ENCODE peak calls at places on chromosomes 1 and 21, in ten cellular contexts. I is astrocyte of the hippocampus; P is SHP77; U is thoracic aorta; K is dorsolateral prefrontal cortex; A is fibroblast of the conjunctiva; M is GOT3; C is stimulated activated CD4-positive, alpha-beta T cell treated with anti-CD3 and anti-CD28 coated beads, Interleukin-15, amount 100 ng/mL, for 24 hours; F is AG04449; B is astrocyte. Q is an unnamed sample.

GRCh38 chr1:175129997-175130648 is 62.5 kb downstream of the KIAA0040 start:
- DNase-seq in C (no peak), P (no peak), M (no peak), K (no peak), B (no peak), I (peak), A (no peak), F (no peak), U (no peak), Q (no peak)

GRCh38 chr1:107550358-107550757 is 409.5 kb downstream of the NTNG1 start:
- DNase-seq in P (no peak), K (no peak), I (no peak), U (no peak), C (no peak), F (no peak), A (no peak), M (no peak), B (no peak), Q (no peak)

GRCh38 chr1:43830802-43831201 is 102.8 kb upstream of the ARTN start:
- DNase-seq in A (no peak), F (no peak), C (no peak), I (no peak), M (no peak), P (no peak), K (no peak), U (no peak), B (no peak), Q (no peak)

GRCh38 chr1:54390655-54391054 is 15.5 kb downstream of the SSBP3 start:
- DNase-seq in K (no peak), B (no peak), U (no peak), F (no peak), C (no peak), A (no peak), I (no peak), P (no peak), M (no peak), Q (no peak)

GRCh38 chr1:244256086-244256485 is 195.6 kb downstream of the ADSS2 start:
- DNase-seq in B (no peak), U (no peak), M (no peak), I (no peak), P (no peak), F (no peak), C (no peak), K (no peak), A (no peak), Q (no peak)

GRCh38 chr21:33259995-33260394 is 6.2 kb upstream of the IL10RB start:
- DNase-seq in F (no peak), I (no peak), U (no peak), K (peak), M (no peak), A (no peak), P (no peak), C (no peak), B (no peak), Q (no peak)

GRCh38 chr1:161020573-161021167 is at the start of gene F11R:
- DNase-seq in F (no peak), M (no peak), I (peak), B (no peak), A (no peak), P (peak), U (no peak), C (peak), K (no peak), Q (no peak)

GRCh38 chr1:30718636-30719405 is 4.6 kb downstream of the MATN1 start:
- DNase-seq in M (no peak), A (peak), I (peak), U (peak), F (peak), C (peak), P (peak), B (peak), K (no peak), Q (no peak)

GRCh38 chr1:33895396-33895795 is 31.5 kb downstream of the HMGB4 start:
- DNase-seq in P (no peak), A (no peak), I (no peak), C (no peak), K (no peak), B (no peak), U (no peak), M (no peak), F (no peak), Q (no peak)

GRCh38 chr1:2389644-2390043 is 1.7 kb downstream of the MORN1 start:
- DNase-seq in P (no peak), C (no peak), M (no peak), I (no peak), F (no peak), U (no peak), A (no peak), K (no peak), B (no peak), Q (no peak)

GRCh38 chr21:44699502-44700001 is 2.6 kb downstream of the KRTAP10-12 start:
- DNase-seq in P (no peak), K (no peak), B (no peak), U (no peak), M (no peak), C (no peak), I (no peak), F (no peak), A (no peak), Q (no peak)

GRCh38 chr1:10181154-10181553 is 29.2 kb upstream of the KIF1B start:
- DNase-seq in M (no peak), I (no peak), A (peak), B (no peak), K (no peak), P (no peak), F (no peak), U (no peak), C (no peak), Q (no peak)

GRCh38 chr1:85494074-85494956 is 29.4 kb upstream of the DDAH1 start:
- DNase-seq in U (no peak), K (no peak), P (no peak), M (no peak), A (no peak), F (no peak), C (no peak), B (no peak), I (no peak), Q (no peak)

GRCh38 chr1:58652351-58653184 is 47.3 kb downstream of the MYSM1 start:
- DNase-seq in U (no peak), I (peak), A (peak), K (peak), F (peak), C (peak), P (peak), M (no peak), B (peak), Q (peak)

GRCh38 chr1:221334082-221334481 is 407.8 kb downstream of the DUSP10 start:
- DNase-seq in B (no peak), C (no peak), K (no peak), M (no peak), A (no peak), I (no peak), F (no peak), P (no peak), U (no peak), Q (no peak)

GRCh38 chr1:183215936-183216335 is 29.9 kb downstream of the LAMC2 start:
- DNase-seq in A (no peak), B (no peak), F (no peak), U (no peak), I (no peak), K (no peak), C (no peak), M (no peak), P (no peak), Q (no peak)

GRCh38 chr1:232066521-232066920 is 439.9 kb downstream of the DISC1 start:
- DNase-seq in B (no peak), K (no peak), F (no peak), U (no peak), P (no peak), I (no peak), C (no peak), M (no peak), A (no peak), Q (no peak)

GRCh38 chr1:219507432-219507831 is 105.5 kb downstream of the ZC3H11B start:
- DNase-seq in I (no peak), B (no peak), A (peak), F (no peak), U (no peak), M (no peak), K (no peak), P (no peak), C (no peak), Q (no peak)

GRCh38 chr1:30374400-30375070 is 348.9 kb downstream of the MATN1 start:
- DNase-seq in P (no peak), F (no peak), A (no peak), M (no peak), K (no peak), B (no peak), I (no peak), U (no peak), C (no peak), Q (no peak)

GRCh38 chr21:29678616-29679015 is 261.2 kb downstream of the GRIK1 start:
- DNase-seq in K (no peak), I (no peak), C (no peak), M (no peak), U (no peak), B (no peak), P (no peak), A (no peak), F (no peak), Q (no peak)

GRCh38 chr1:49397086-49397485 is 620.4 kb upstream of the BEND5 start:
- DNase-seq in F (no peak), P (no peak), B (no peak), K (no peak), A (no peak), C (no peak), U (no peak), I (no peak), M (no peak), Q (no peak)

GRCh38 chr1:165419839-165420238 is 25.1 kb downstream of the RXRG start:
- DNase-seq in C (no peak), I (no peak), K (no peak), P (no peak), B (no peak), M (no peak), F (no peak), A (no peak), U (no peak), Q (no peak)

Q was measured in Panc1.